ENCODE peak calls at places on chromosomes 5 and 9, in nine cellular contexts. D, J, W, Y, A, O, R, T and H are unnamed samples.
A peak's percentile ranks its signal among the peaks of the same experiment; 100 is the strongest.

GRCh38 chr9:93071464-93071863 is 13.0 kb downstream of the SUSD3 start:
- DNase-seq in D (no peak), J (no peak), W (no peak), Y (no peak), A (no peak), O (no peak), R (peak; percentile 77), T (no peak), H (no peak)

GRCh38 chr9:68690088-68690487 is 15.0 kb upstream of the PIP5K1B start:
- DNase-seq in D (no peak), J (no peak), W (no peak), Y (no peak), A (no peak), O (no peak), R (peak; percentile 7), T (no peak), H (no peak)

GRCh38 chr9:14153310-14153720 is 160.6 kb downstream of the NFIB start:
- DNase-seq in D (peak; percentile 35), J (no peak), W (no peak), Y (no peak), A (no peak), O (no peak), R (no peak), T (no peak), H (no peak)

GRCh38 chr9:119391878-119392277 is 22.6 kb upstream of the BRINP1 start:
- DNase-seq in D (no peak), J (no peak), W (no peak), Y (no peak), A (no peak), O (no peak), R (no peak), T (no peak), H (no peak)

GRCh38 chr5:1641560-1642166 is 117.9 kb upstream of the LPCAT1 start:
- DNase-seq in D (peak; percentile 81), J (peak; percentile 85), W (peak; percentile 78), Y (peak; percentile 92), A (peak; percentile 77), O (peak; percentile 86), R (peak; percentile 85), T (peak; percentile 78), H (peak; percentile 89)

GRCh38 chr9:133526721-133527321 is 2.1 kb upstream of the MYMK start:
- DNase-seq in D (no peak), J (no peak), W (no peak), Y (no peak), A (peak; percentile 63), O (no peak), R (peak; percentile 47), T (no peak), H (peak; percentile 78)

GRCh38 chr5:54944364-54944763 is 41.0 kb downstream of the ESM1 start:
- DNase-seq in D (no peak), J (no peak), W (peak; percentile 36), Y (no peak), A (no peak), O (no peak), R (peak; percentile 26), T (peak; percentile 41), H (no peak)

GRCh38 chr5:67156976-67157583 is 39.5 kb downstream of the CD180 start:
- DNase-seq in D (no peak), J (no peak), W (peak; percentile 49), Y (peak; percentile 45), A (no peak), O (no peak), R (peak; percentile 52), T (peak; percentile 63), H (no peak)

GRCh38 chr9:69001921-69002320 is 12.0 kb downstream of the PRKACG start:
- DNase-seq in D (no peak), J (no peak), W (no peak), Y (no peak), A (no peak), O (no peak), R (no peak), T (no peak), H (no peak)